ENCODE peak calls at places on chromosomes 5 and 9, in nine cellular contexts. R, O, G, F, J, E, S, Y and I are unnamed samples.

GRCh38 chr9:129561594-129562281 is 59.2 kb downstream of the C9orf50 start:
- DNase-seq in F (no peak), Y (peak; percentile 67), R (no peak), J (no peak), G (peak; percentile 16), E (no peak), S (peak; percentile 81), O (peak; percentile 52), I (no peak)

GRCh38 chr5:179345429-179346321 is at the start of gene ADAMTS2:
- DNase-seq in G (no peak), R (no peak), Y (no peak), E (no peak), J (peak; percentile 23), F (peak; percentile 47), O (peak; percentile 68), S (peak; percentile 88), I (no peak)

GRCh38 chr9:122367779-122368460 is 2.9 kb upstream of the PTGS1 start:
- DNase-seq in O (no peak), R (no peak), S (no peak), J (no peak), F (no peak), Y (no peak), G (no peak), E (no peak), I (no peak)

GRCh38 chr5:168570490-168571328 is 8.5 kb downstream of the PANK3 start:
- DNase-seq in E (no peak), R (no peak), Y (no peak), F (no peak), O (no peak), S (no peak), J (no peak), G (no peak), I (no peak)

GRCh38 chr9:69500925-69501324 is 171.2 kb downstream of the APBA1 start:
- DNase-seq in R (no peak), Y (no peak), F (no peak), J (no peak), O (no peak), S (no peak), G (no peak), E (no peak), I (no peak)

GRCh38 chr9:108535526-108535925 is 320.3 kb downstream of the ACTL7B start:
- DNase-seq in F (no peak), G (no peak), Y (peak; percentile 14), O (peak; percentile 31), J (no peak), S (no peak), E (peak; percentile 27), R (no peak), I (no peak)

GRCh38 chr9:68704804-68705635 is at the start of gene PIP5K1B:
- DNase-seq in G (no peak), O (peak; percentile 53), E (peak; percentile 17), Y (peak; percentile 55), J (peak; percentile 43), S (peak; percentile 83), R (no peak), F (peak; percentile 22), I (peak; percentile 6)

GRCh38 chr5:98585661-98586310 is 187.7 kb upstream of the RGMB start:
- DNase-seq in E (no peak), R (no peak), Y (no peak), J (no peak), G (no peak), O (no peak), S (no peak), F (no peak), I (no peak)

GRCh38 chr9:82939451-82939850 is 123.5 kb downstream of the RASEF start:
- DNase-seq in G (no peak), F (no peak), Y (peak; percentile 16), R (no peak), J (no peak), S (no peak), O (no peak), E (peak; percentile 30), I (no peak)

GRCh38 chr9:89845862-89846261 is 241.1 kb downstream of the GADD45G start:
- DNase-seq in R (no peak), E (no peak), J (no peak), Y (no peak), S (no peak), F (no peak), G (no peak), O (no peak), I (no peak)

GRCh38 chr9:36163840-36164175 is 5.4 kb upstream of the CCIN start:
- DNase-seq in Y (no peak), F (peak; percentile 40), O (peak; percentile 56), E (no peak), G (no peak), R (no peak), S (no peak), J (no peak), I (no peak)

GRCh38 chr9:135905380-135906282 is 1.7 kb downstream of the CAMSAP1 start:
- DNase-seq in E (no peak), S (peak; percentile 54), O (no peak), G (no peak), F (peak; percentile 38), J (no peak), Y (peak; percentile 34), R (no peak), I (no peak)

GRCh38 chr5:151202381-151203139 is 21.3 kb downstream of the CCDC69 start:
- DNase-seq in E (no peak), J (no peak), Y (no peak), R (no peak), F (peak; percentile 73), G (no peak), S (no peak), O (peak; percentile 73), I (no peak)

GRCh38 chr9:110897899-110898298 is 140.4 kb downstream of the LPAR1 start:
- DNase-seq in J (no peak), E (no peak), O (no peak), S (no peak), R (no peak), F (peak; percentile 49), Y (no peak), G (no peak), I (no peak)

GRCh38 chr9:124792976-124793594 is 16.2 kb downstream of the OLFML2A start:
- DNase-seq in S (no peak), J (no peak), E (no peak), R (no peak), F (no peak), Y (no peak), O (peak; percentile 66), G (no peak), I (no peak)

GRCh38 chr9:34256987-34257585 is 72.0 kb downstream of the KIF24 start:
- DNase-seq in O (peak; percentile 15), G (no peak), F (peak; percentile 22), J (no peak), Y (no peak), E (no peak), R (no peak), S (no peak), I (no peak)

GRCh38 chr9:137276757-137277328 is 683 bp upstream of the TOR4A start:
- DNase-seq in J (no peak), S (peak; percentile 91), F (peak; percentile 74), Y (peak; percentile 37), O (peak; percentile 69), E (no peak), G (no peak), R (no peak), I (no peak)

GRCh38 chr5:40401965-40402364 is 277.8 kb upstream of the PTGER4 start:
- DNase-seq in Y (no peak), G (no peak), R (no peak), S (no peak), F (no peak), E (no peak), O (peak; percentile 51), J (no peak), I (no peak)